ENCODE peak calls at places on chromosomes 6 and 20, in six cellular contexts. One of them, this sample, is unnamed.

GRCh38 chr6:168384045-168385038 is 56.6 kb upstream of the SMOC2 start:
- DNase-seq in HepG2: no peak
- DNase-seq in K562: no peak
- DNase-seq in A549: no peak
- DNase-seq in endothelial cell of umbilical vein: no peak
- DNase-seq in GM12878: no peak
- DNase-seq in this sample: no peak

GRCh38 chr20:51219544-51219943 is 196.6 kb upstream of the KCNG1 start:
- DNase-seq in GM12878: no peak
- DNase-seq in A549: no peak
- DNase-seq in endothelial cell of umbilical vein: no peak
- DNase-seq in K562: no peak
- DNase-seq in HepG2: no peak
- DNase-seq in this sample: no peak

GRCh38 chr6:51337277-51337676 is 518.6 kb downstream of the TFAP2B start:
- DNase-seq in K562: no peak
- DNase-seq in GM12878: no peak
- DNase-seq in endothelial cell of umbilical vein: no peak
- DNase-seq in HepG2: no peak
- DNase-seq in A549: no peak
- DNase-seq in this sample: no peak

GRCh38 chr6:48664850-48665249 is 553.9 kb upstream of the PTCHD4 start:
- DNase-seq in A549: no peak
- DNase-seq in endothelial cell of umbilical vein: no peak
- DNase-seq in GM12878: no peak
- DNase-seq in K562: no peak
- DNase-seq in HepG2: no peak
- DNase-seq in this sample: no peak

GRCh38 chr6:38445321-38445720 is 194.4 kb downstream of the BTBD9 start:
- DNase-seq in HepG2: no peak
- DNase-seq in A549: no peak
- DNase-seq in GM12878: no peak
- DNase-seq in endothelial cell of umbilical vein: no peak
- DNase-seq in K562: no peak
- DNase-seq in this sample: no peak

GRCh38 chr20:53984354-53984753 is 86.0 kb downstream of the BCAS1 start:
- DNase-seq in HepG2: no peak
- DNase-seq in K562: no peak
- DNase-seq in A549: no peak
- DNase-seq in GM12878: no peak
- DNase-seq in endothelial cell of umbilical vein: no peak
- DNase-seq in this sample: no peak

GRCh38 chr6:119887671-119888070 is 538.1 kb upstream of the MAN1A1 start:
- DNase-seq in HepG2: no peak
- DNase-seq in K562: no peak
- DNase-seq in A549: no peak
- DNase-seq in GM12878: no peak
- DNase-seq in endothelial cell of umbilical vein: no peak
- DNase-seq in this sample: no peak

GRCh38 chr6:49003348-49003747 is 459.7 kb downstream of the MMUT start:
- DNase-seq in endothelial cell of umbilical vein: no peak
- DNase-seq in K562: no peak
- DNase-seq in HepG2: no peak
- DNase-seq in GM12878: no peak
- DNase-seq in A549: no peak
- DNase-seq in this sample: no peak

GRCh38 chr6:35960192-35960591 is 39.3 kb upstream of the SRPK1 start:
- DNase-seq in A549: no peak
- DNase-seq in HepG2: no peak
- DNase-seq in GM12878: no peak
- DNase-seq in K562: no peak
- DNase-seq in endothelial cell of umbilical vein: no peak
- DNase-seq in this sample: no peak

GRCh38 chr20:45300961-45301360 is 5.7 kb upstream of the RBPJL start:
- DNase-seq in endothelial cell of umbilical vein: peak; percentile 13
- DNase-seq in A549: peak; percentile 69
- DNase-seq in HepG2: peak; percentile 56
- DNase-seq in K562: peak; percentile 71
- DNase-seq in GM12878: no peak
- DNase-seq in this sample: peak; percentile 70

GRCh38 chr6:129748901-129749748 is 39.1 kb upstream of the ARHGAP18 start:
- DNase-seq in K562: no peak
- DNase-seq in GM12878: no peak
- DNase-seq in HepG2: no peak
- DNase-seq in A549: no peak
- DNase-seq in endothelial cell of umbilical vein: peak; percentile 75
- DNase-seq in this sample: no peak

GRCh38 chr20:59328071-59328470 is 27.7 kb downstream of the EDN3 start:
- DNase-seq in K562: no peak
- DNase-seq in endothelial cell of umbilical vein: no peak
- DNase-seq in A549: no peak
- DNase-seq in HepG2: no peak
- DNase-seq in GM12878: no peak
- DNase-seq in this sample: no peak

GRCh38 chr6:36852481-36853147 is 13.4 kb upstream of the CPNE5 start:
- DNase-seq in K562: no peak
- DNase-seq in GM12878: no peak
- DNase-seq in A549: no peak
- DNase-seq in endothelial cell of umbilical vein: peak; percentile 50
- DNase-seq in HepG2: peak; percentile 78
- DNase-seq in this sample: peak; percentile 81

GRCh38 chr6:136347847-136348246 is 58.2 kb upstream of the BCLAF1 start:
- DNase-seq in HepG2: no peak
- DNase-seq in K562: no peak
- DNase-seq in endothelial cell of umbilical vein: no peak
- DNase-seq in A549: no peak
- DNase-seq in GM12878: no peak
- DNase-seq in this sample: no peak

GRCh38 chr6:90905351-90905750 is 318.5 kb upstream of the MAP3K7 start:
- DNase-seq in K562: no peak
- DNase-seq in A549: no peak
- DNase-seq in GM12878: no peak
- DNase-seq in endothelial cell of umbilical vein: no peak
- DNase-seq in HepG2: no peak
- DNase-seq in this sample: no peak

GRCh38 chr6:111802720-111803119 is 70.5 kb downstream of the FYN start:
- DNase-seq in HepG2: no peak
- DNase-seq in K562: no peak
- DNase-seq in endothelial cell of umbilical vein: no peak
- DNase-seq in A549: no peak
- DNase-seq in GM12878: no peak
- DNase-seq in this sample: no peak

GRCh38 chr6:55536579-55536978 is 42.4 kb downstream of the HMGCLL1 start:
- DNase-seq in A549: no peak
- DNase-seq in GM12878: no peak
- DNase-seq in K562: no peak
- DNase-seq in HepG2: no peak
- DNase-seq in endothelial cell of umbilical vein: peak; percentile 40
- DNase-seq in this sample: no peak

GRCh38 chr20:15267935-15268334 is 930.5 kb upstream of the FLRT3 start:
- DNase-seq in A549: no peak
- DNase-seq in GM12878: no peak
- DNase-seq in K562: no peak
- DNase-seq in HepG2: no peak
- DNase-seq in endothelial cell of umbilical vein: no peak
- DNase-seq in this sample: no peak

DNA sequence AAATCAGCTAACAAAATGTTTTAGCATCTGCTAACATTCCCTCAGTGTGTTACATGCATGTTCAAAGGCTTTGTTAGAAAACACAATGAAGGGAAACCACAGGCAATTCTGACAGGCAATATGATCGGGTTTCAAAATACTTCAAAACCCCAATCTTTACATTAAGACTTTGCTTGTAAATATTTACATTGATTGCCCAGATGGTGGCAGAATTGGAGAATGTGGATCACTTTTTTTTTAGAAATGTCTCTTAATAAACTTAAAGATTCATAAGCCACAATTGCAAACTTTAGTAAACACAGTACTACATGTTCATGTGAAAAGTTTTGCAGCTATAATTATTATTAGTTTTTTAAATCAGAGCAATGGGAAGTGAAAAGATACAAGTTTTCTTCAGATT is 928.5 kb upstream of the FLRT3 start:
- DNase-seq in K562: no peak
- DNase-seq in HepG2: no peak
- DNase-seq in A549: no peak
- DNase-seq in GM12878: no peak
- DNase-seq in endothelial cell of umbilical vein: no peak
- DNase-seq in this sample: no peak
- TF ChIP-seq POLR2A in K562: no peak
- TF ChIP-seq POLR2A in HepG2: no peak
- TF ChIP-seq POLR2A in A549: no peak
- TF ChIP-seq POLR2A in GM12878: no peak
- TF ChIP-seq POLR2A in endothelial cell of umbilical vein: no peak
- TF ChIP-seq POLR2A in this sample: no peak

GRCh38 chr20:21511850-21512633 is 1.8 kb downstream of the NKX2-2 start:
- DNase-seq in HepG2: no peak
- DNase-seq in GM12878: no peak
- DNase-seq in K562: no peak
- DNase-seq in endothelial cell of umbilical vein: no peak
- DNase-seq in A549: no peak
- DNase-seq in this sample: no peak
- H3K4me3 ChIP-seq in HepG2: no peak overlapping the region
- H3K4me3 ChIP-seq in GM12878: no peak overlapping the region
- H3K4me3 ChIP-seq in K562: no peak overlapping the region
- H3K4me3 ChIP-seq in endothelial cell of umbilical vein: no peak overlapping the region
- H3K4me3 ChIP-seq in A549: peak overlapping the region; percentile 49
- H3K4me3 ChIP-seq in this sample: no peak overlapping the region

DNA sequence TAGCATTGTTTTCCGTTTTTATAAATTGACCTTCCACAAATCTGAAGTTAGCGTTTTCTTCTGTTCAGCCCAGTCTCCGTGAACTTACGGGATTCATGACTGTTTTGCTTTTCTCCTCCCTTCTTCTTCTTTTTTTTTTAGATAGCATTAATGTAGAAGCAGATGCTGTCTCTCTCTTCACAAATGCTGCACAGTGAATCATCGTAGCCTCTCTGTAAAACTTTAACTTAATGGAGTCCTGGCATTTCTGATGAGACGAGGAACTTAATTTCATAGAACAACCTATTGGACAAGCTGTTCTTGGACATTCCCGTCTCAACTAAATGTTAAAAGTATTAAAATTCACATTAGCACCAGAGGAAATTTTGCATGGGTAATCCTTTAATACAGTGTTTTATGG is 138.0 kb upstream of the EEF1E1 start:
- DNase-seq in A549: no peak
- DNase-seq in GM12878: no peak
- DNase-seq in HepG2: no peak
- DNase-seq in K562: no peak
- DNase-seq in endothelial cell of umbilical vein: no peak
- DNase-seq in this sample: no peak
- TF ChIP-seq MYC in A549: no peak
- TF ChIP-seq MYC in GM12878: no peak
- TF ChIP-seq MYC in HepG2: no peak
- TF ChIP-seq MYC in K562: no peak
- TF ChIP-seq MYC in endothelial cell of umbilical vein: no peak
- TF ChIP-seq MYC in this sample: no peak

GRCh38 chr6:712805-713204 is 19.9 kb upstream of the EXOC2 start:
- DNase-seq in HepG2: no peak
- DNase-seq in endothelial cell of umbilical vein: no peak
- DNase-seq in K562: no peak
- DNase-seq in GM12878: no peak
- DNase-seq in A549: no peak
- DNase-seq in this sample: no peak

GRCh38 chr6:709471-710056 is 16.6 kb upstream of the EXOC2 start:
- DNase-seq in A549: no peak
- DNase-seq in HepG2: no peak
- DNase-seq in endothelial cell of umbilical vein: no peak
- DNase-seq in GM12878: no peak
- DNase-seq in K562: no peak
- DNase-seq in this sample: no peak

GRCh38 chr6:713351-713750 is 20.4 kb upstream of the EXOC2 start:
- DNase-seq in endothelial cell of umbilical vein: no peak
- DNase-seq in K562: no peak
- DNase-seq in HepG2: no peak
- DNase-seq in A549: no peak
- DNase-seq in GM12878: no peak
- DNase-seq in this sample: no peak

GRCh38 chr6:711925-712324 is 19.0 kb upstream of the EXOC2 start:
- DNase-seq in A549: no peak
- DNase-seq in endothelial cell of umbilical vein: peak; percentile 73
- DNase-seq in GM12878: no peak
- DNase-seq in K562: no peak
- DNase-seq in HepG2: no peak
- DNase-seq in this sample: no peak

GRCh38 chr6:710601-711571 is 17.9 kb upstream of the EXOC2 start:
- DNase-seq in HepG2: no peak
- DNase-seq in K562: no peak
- DNase-seq in A549: peak; percentile 18
- DNase-seq in endothelial cell of umbilical vein: peak; percentile 70
- DNase-seq in GM12878: peak; percentile 66
- DNase-seq in this sample: peak; percentile 76
- TF ChIP-seq POLR2A in HepG2: no peak
- TF ChIP-seq POLR2A in K562: no peak
- TF ChIP-seq POLR2A in A549: peak; percentile 14
- TF ChIP-seq POLR2A in endothelial cell of umbilical vein: peak; percentile 48
- TF ChIP-seq POLR2A in GM12878: peak; percentile 77
- TF ChIP-seq POLR2A in this sample: no peak

DNA sequence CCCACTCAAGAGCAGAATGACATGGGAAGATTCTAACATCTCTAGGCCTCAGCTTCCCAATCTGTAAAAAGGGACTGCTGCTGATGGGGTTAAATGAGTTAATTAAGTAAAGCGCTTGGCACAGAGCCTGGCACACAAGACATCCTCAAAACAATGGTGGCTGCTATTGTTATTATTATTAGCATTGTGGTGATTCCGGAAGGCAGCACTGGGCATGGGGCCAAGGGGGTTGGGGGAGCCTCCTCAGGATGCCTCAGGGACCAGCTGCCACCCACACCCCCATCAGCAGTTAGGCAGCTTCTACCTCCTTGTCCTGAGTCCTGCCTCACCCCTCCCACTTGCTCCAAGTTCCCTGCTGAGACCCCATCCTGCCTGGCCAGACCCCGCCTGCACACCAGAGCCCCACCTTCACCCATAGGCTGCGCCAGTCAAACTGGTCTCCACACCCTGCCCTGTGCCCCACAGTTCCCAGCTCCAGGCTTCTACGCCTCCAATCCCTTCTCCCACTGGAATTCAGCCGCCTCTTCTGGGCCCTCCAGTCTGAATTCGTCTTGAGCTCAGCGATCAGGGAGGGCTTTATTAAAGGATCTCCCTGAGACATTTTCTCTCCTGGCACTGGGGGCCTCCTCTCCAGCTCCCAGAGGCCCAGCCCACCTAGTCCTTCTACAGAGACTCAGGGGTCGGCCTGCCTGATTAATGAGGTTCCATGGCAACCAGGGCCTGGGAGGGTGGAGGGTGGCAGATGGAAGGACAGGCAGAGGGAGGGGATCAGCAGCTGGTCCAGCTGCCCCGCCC is 1.5 kb downstream of the E2F1 start:
- DNase-seq in HepG2: no peak
- DNase-seq in GM12878: no peak
- DNase-seq in endothelial cell of umbilical vein: peak; percentile 49
- DNase-seq in A549: no peak
- DNase-seq in K562: peak; percentile 14
- DNase-seq in this sample: peak; percentile 33
- H3K4me3 ChIP-seq in HepG2: peak overlapping the region; percentile 58
- H3K4me3 ChIP-seq in GM12878: peak overlapping the region; percentile 79
- H3K4me3 ChIP-seq in endothelial cell of umbilical vein: no peak overlapping the region
- H3K4me3 ChIP-seq in A549: peak overlapping the region; percentile 85
- H3K4me3 ChIP-seq in K562: peak overlapping the region; percentile 65
- H3K4me3 ChIP-seq in this sample: peak overlapping the region; percentile 92

This sample was measured in NB4.